ENCODE peak calls at places on chromosomes 6 and 20, in six cellular contexts. M is left lung, F is adrenal gland, N is T-helper 17 cell, J is HCT116, X is NCI-H1092. Z is an unnamed sample.

GRCh38 chr6:32975886-32976285 is 7.5 kb downstream of the BRD2 start:
- DNase-seq in F (no peak), J (no peak), X (no peak), M (no peak), N (no peak), Z (no peak)

GRCh38 chr6:36241728-36242127 is 28.1 kb upstream of the PNPLA1 start:
- DNase-seq in M (no peak), F (no peak), J (no peak), N (no peak), X (no peak), Z (peak; percentile 35)

GRCh38 chr6:150213301-150213700 is 70.5 kb downstream of the PPP1R14C start:
- DNase-seq in M (no peak), F (no peak), N (no peak), J (no peak), X (no peak), Z (no peak)

GRCh38 chr6:86963352-86963751 is 26.0 kb downstream of the HTR1E start:
- DNase-seq in J (no peak), M (no peak), F (no peak), N (no peak), X (no peak), Z (no peak)

GRCh38 chr6:15073344-15073789 is 172.5 kb upstream of the JARID2 start:
- DNase-seq in X (no peak), N (no peak), M (no peak), F (no peak), J (no peak), Z (peak; percentile 52)

GRCh38 chr6:29705389-29706231 is 17.6 kb upstream of the HLA-F start:
- DNase-seq in F (peak; percentile 53), N (no peak), J (peak; percentile 48), X (no peak), M (no peak), Z (peak; percentile 56)

GRCh38 chr6:111841822-111842221 is 31.4 kb downstream of the FYN start:
- DNase-seq in X (no peak), N (no peak), M (peak; percentile 45), F (no peak), J (no peak), Z (peak; percentile 86)

GRCh38 chr6:4281341-4282293 is 146.2 kb upstream of the ECI2 start:
- DNase-seq in X (peak; percentile 14), M (peak; percentile 38), N (no peak), J (no peak), F (peak; percentile 50), Z (no peak)

GRCh38 chr6:132929141-132929540 is 114.8 kb downstream of the RPS12 start:
- DNase-seq in F (no peak), N (no peak), X (no peak), J (no peak), M (no peak), Z (no peak)

GRCh38 chr20:21360686-21361085 is 36.6 kb downstream of the NKX2-4 start:
- DNase-seq in N (no peak), M (no peak), J (no peak), X (no peak), F (no peak), Z (peak; percentile 32)

GRCh38 chr6:2766767-2767314 is 1.6 kb downstream of the WRNIP1 start:
- DNase-seq in X (no peak), J (no peak), N (no peak), M (no peak), F (no peak), Z (no peak)

GRCh38 chr6:35297541-35298481 is at the start of gene DEF6:
- DNase-seq in N (peak; percentile 79), J (peak; percentile 81), M (peak; percentile 90), X (peak; percentile 44), F (peak; percentile 58), Z (peak; percentile 68)

GRCh38 chr6:142443102-142443501 is 141.3 kb downstream of the ADGRG6 start:
- DNase-seq in F (no peak), N (no peak), M (no peak), X (no peak), J (no peak), Z (no peak)

GRCh38 chr6:45289751-45290514 is 38.2 kb upstream of the RUNX2 start:
- DNase-seq in J (no peak), N (no peak), X (no peak), F (no peak), M (no peak), Z (no peak)

GRCh38 chr6:36443951-36444428 is 1.2 kb downstream of the KCTD20 start:
- DNase-seq in J (peak; percentile 32), N (no peak), F (no peak), X (no peak), M (no peak), Z (no peak)

GRCh38 chr6:139364302-139364981 is 10.0 kb downstream of the CITED2 start:
- DNase-seq in F (no peak), M (no peak), N (no peak), X (no peak), J (no peak), Z (peak; percentile 60)

GRCh38 chr6:166587631-166588413 is 1.3 kb upstream of the RAMACL start:
- DNase-seq in N (no peak), X (no peak), J (no peak), M (no peak), F (no peak), Z (no peak)

GRCh38 chr20:62598761-62599194 is 43.5 kb upstream of the SLCO4A1 start:
- DNase-seq in F (no peak), X (no peak), N (no peak), M (no peak), J (peak; percentile 84), Z (peak; percentile 79)

GRCh38 chr6:166555066-166555465 is 31.4 kb downstream of the RAMACL start:
- DNase-seq in N (no peak), F (no peak), J (no peak), M (no peak), X (no peak), Z (no peak)

GRCh38 chr6:128284128-128284527 is 236.3 kb downstream of the PTPRK start:
- DNase-seq in F (no peak), J (no peak), N (no peak), X (no peak), M (no peak), Z (no peak)

GRCh38 chr6:168365422-168366165 is 46.0 kb upstream of the DACT2 start:
- DNase-seq in N (no peak), J (no peak), X (no peak), M (no peak), F (no peak), Z (no peak)

GRCh38 chr20:62907377-62908317 is 18.7 kb downstream of the DIDO1 start:
- DNase-seq in N (no peak), F (no peak), X (no peak), M (no peak), J (no peak), Z (no peak)

GRCh38 chr20:43959079-43959919 is 44.6 kb downstream of the TOX2 start:
- DNase-seq in J (no peak), M (no peak), X (peak; percentile 74), N (peak; percentile 32), F (peak; percentile 43), Z (peak; percentile 48)

GRCh38 chr20:47929368-47930115 is 144.3 kb upstream of the SULF2 start:
- DNase-seq in X (no peak), M (no peak), N (no peak), F (peak; percentile 29), J (peak; percentile 41), Z (peak; percentile 91)